ENCODE peak calls at places on chromosomes 7 and 10, in seven cellular contexts. G, F, O, K, J, D and C are unnamed samples.
A peak's percentile ranks its signal among the peaks of the same experiment; 100 is the strongest.

GRCh38 chr7:134613623-134614347 is 32.9 kb upstream of the BPGM start:
- ATAC-seq in D (no peak), K (no peak), G (peak; percentile 45), J (peak; percentile 77), O (no peak), F (no peak), C (peak; percentile 87)

GRCh38 chr10:75431180-75432111 is at the start of gene LRMDA:
- ATAC-seq in G (peak; percentile 73), J (peak; percentile 24), F (peak; percentile 77), O (peak; percentile 64), D (peak; percentile 34), K (peak; percentile 64), C (peak; percentile 78)

GRCh38 chr7:34137176-34137575 is 231.8 kb downstream of the BMPER start:
- ATAC-seq in G (no peak), D (no peak), J (no peak), F (no peak), K (no peak), O (no peak), C (no peak)

GRCh38 chr10:123287594-123288247 is 133.5 kb downstream of the BUB3 start:
- ATAC-seq in O (peak; percentile 93), J (no peak), K (peak; percentile 79), D (peak; percentile 30), F (no peak), G (no peak), C (no peak)

GRCh38 chr10:121823993-121824463 is 103.8 kb downstream of the ATE1 start:
- ATAC-seq in D (no peak), O (peak; percentile 82), K (peak; percentile 76), G (peak; percentile 78), F (no peak), J (no peak), C (no peak)

GRCh38 chr10:114962441-114962840 is 24.4 kb downstream of the TRUB1 start:
- ATAC-seq in J (peak; percentile 62), D (no peak), O (no peak), G (no peak), K (no peak), F (no peak), C (no peak)

GRCh38 chr7:70456729-70457128 is 675.2 kb upstream of the GALNT17 start:
- ATAC-seq in D (no peak), O (no peak), J (no peak), G (no peak), K (peak; percentile 49), F (no peak), C (no peak)

GRCh38 chr7:867001-867405 is 9.4 kb upstream of the GET4 start:
- ATAC-seq in O (peak; percentile 7), K (no peak), G (peak; percentile 93), D (peak; percentile 39), J (peak; percentile 71), F (peak; percentile 30), C (peak; percentile 90)

GRCh38 chr7:88291401-88292173 is 15.1 kb downstream of the STEAP4 start:
- ATAC-seq in G (no peak), K (no peak), J (no peak), O (no peak), F (peak; percentile 17), D (peak; percentile 73), C (no peak)

GRCh38 chr10:35160743-35161142 is 34.1 kb downstream of the CREM start:
- ATAC-seq in G (no peak), F (no peak), O (no peak), K (no peak), J (no peak), D (no peak), C (no peak)

GRCh38 chr10:22648547-22648961 is 65.8 kb downstream of the PIP4K2A start:
- ATAC-seq in G (peak; percentile 37), K (peak; percentile 72), J (no peak), F (no peak), O (peak; percentile 38), D (no peak), C (no peak)

GRCh38 chr10:70176441-70176840 is 6.1 kb upstream of the SAR1A start:
- ATAC-seq in O (no peak), D (no peak), G (no peak), F (no peak), K (no peak), J (no peak), C (no peak)

GRCh38 chr7:71580027-71580426 is 448.1 kb downstream of the GALNT17 start:
- ATAC-seq in O (no peak), D (no peak), J (no peak), F (no peak), K (no peak), G (no peak), C (no peak)

GRCh38 chr10:124640538-124641231 is 103.5 kb downstream of the FAM53B start:
- ATAC-seq in J (no peak), O (no peak), F (no peak), D (peak; percentile 35), K (peak; percentile 78), G (peak; percentile 63), C (peak; percentile 51)

GRCh38 chr10:47264797-47265281 is 35.2 kb upstream of the GDF10 start:
- ATAC-seq in O (peak; percentile 30), D (no peak), J (no peak), G (no peak), F (no peak), K (no peak), C (no peak)

GRCh38 chr10:114023198-114023597 is 20.5 kb upstream of the ADRB1 start:
- ATAC-seq in D (no peak), K (no peak), O (no peak), G (no peak), J (no peak), F (no peak), C (no peak)

GRCh38 chr7:7944619-7945282 is 23.8 kb upstream of the GLCCI1 start:
- ATAC-seq in F (no peak), D (no peak), G (peak; percentile 61), O (no peak), J (peak; percentile 100), K (peak; percentile 95), C (no peak)

GRCh38 chr7:136064627-136065237 is 87.6 kb upstream of the MTPN start:
- ATAC-seq in F (no peak), O (no peak), K (no peak), G (no peak), D (no peak), J (no peak), C (no peak)

GRCh38 chr7:140967438-140967837 is 42.7 kb upstream of the BRAF start:
- ATAC-seq in J (no peak), G (no peak), F (no peak), K (no peak), O (no peak), D (no peak), C (no peak)

GRCh38 chr7:156470399-156471320 is 169.9 kb upstream of the RNF32 start:
- ATAC-seq in J (no peak), F (no peak), K (no peak), D (no peak), G (no peak), O (no peak), C (no peak)

GRCh38 chr7:81150951-81151361 is 232.1 kb upstream of the SEMA3C start:
- ATAC-seq in K (no peak), D (no peak), F (no peak), O (no peak), J (peak; percentile 88), G (peak; percentile 78), C (no peak)

GRCh38 chr7:116836080-116836479 is 26.3 kb upstream of the CAPZA2 start:
- ATAC-seq in J (no peak), G (no peak), O (no peak), K (no peak), F (no peak), D (peak; percentile 47), C (no peak)

GRCh38 chr7:135965602-135966001 is 11.6 kb downstream of the MTPN start:
- ATAC-seq in D (no peak), G (peak; percentile 44), O (no peak), K (peak; percentile 62), F (no peak), J (no peak), C (no peak)

GRCh38 chr10:62268399-62269076 is at the start of gene RTKN2:
- ATAC-seq in F (peak; percentile 95), J (peak; percentile 74), K (peak; percentile 85), G (peak; percentile 95), O (peak; percentile 88), D (peak; percentile 94), C (peak; percentile 79)
- TF ChIP-seq POLR2A in F (peak; percentile 31), J (no peak), K (no peak), G (no peak), O (peak; percentile 33), D (peak; percentile 59), C (no peak)

DNA sequence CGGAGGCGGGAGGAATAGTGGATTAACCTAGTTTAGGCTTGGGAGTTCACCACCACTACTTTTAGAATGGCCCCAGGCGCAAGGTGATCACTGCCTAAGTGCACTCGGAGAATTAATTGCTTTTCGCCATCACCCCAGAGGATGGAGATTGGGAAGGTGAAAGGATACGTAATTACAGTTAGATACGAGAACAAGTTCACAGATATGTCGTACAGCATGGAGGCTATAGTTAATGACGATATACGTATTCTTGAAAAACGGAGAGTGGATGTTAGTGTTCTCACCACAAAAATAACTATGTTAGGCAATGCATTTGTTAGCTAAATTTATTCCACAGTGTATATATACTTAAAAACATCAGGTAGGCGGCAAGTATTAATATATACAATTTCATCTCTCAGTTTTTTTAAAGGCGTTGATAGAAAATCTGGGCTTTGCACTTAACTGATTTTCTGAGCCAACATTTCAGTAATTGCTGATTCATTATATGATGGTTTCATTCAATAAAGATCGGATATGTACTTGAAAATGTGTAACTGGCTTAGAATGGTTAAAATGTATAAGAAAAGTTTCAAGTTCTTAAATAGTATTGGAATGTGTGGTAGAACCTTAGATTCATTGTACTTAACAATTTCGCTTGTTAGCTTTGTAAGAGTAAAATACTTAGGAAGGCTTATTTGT is 683 bp downstream of the CDC123 start:
- ATAC-seq in J (no peak), O (peak; percentile 6), K (no peak), F (no peak), G (no peak), D (no peak), C (no peak)
- H3K4me1 ChIP-seq in J (peaks cover 22% of the 10 kb centered on the region), O (peaks cover 27% of the 10 kb centered on the region), K (peaks cover 7% of the 10 kb centered on the region), F (peaks cover 22% of the 10 kb centered on the region), G (peaks cover 11% of the 10 kb centered on the region), D (peaks cover 31% of the 10 kb centered on the region), C (peaks cover 4% of the 10 kb centered on the region)

GRCh38 chr7:37349979-37350590 is 98.6 kb downstream of the ELMO1 start:
- ATAC-seq in O (no peak), J (no peak), K (peak; percentile 43), D (no peak), F (no peak), G (peak; percentile 33), C (no peak)

GRCh38 chr7:37352251-37352650 is 96.4 kb downstream of the ELMO1 start:
- ATAC-seq in O (no peak), G (no peak), J (no peak), D (no peak), K (no peak), F (no peak), C (no peak)

GRCh38 chr7:37354661-37355131 is 94.0 kb downstream of the ELMO1 start:
- ATAC-seq in F (peak; percentile 82), D (peak; percentile 89), G (peak; percentile 89), K (peak; percentile 63), J (peak; percentile 85), O (no peak), C (peak; percentile 93)

GRCh38 chr7:37353949-37354660 is 94.6 kb downstream of the ELMO1 start:
- ATAC-seq in J (no peak), G (no peak), O (no peak), K (no peak), F (peak; percentile 15), D (peak; percentile 3), C (no peak)

GRCh38 chr7:37352974-37353948 is 95.4 kb downstream of the ELMO1 start:
- ATAC-seq in J (no peak), O (peak; percentile 82), G (no peak), D (no peak), F (no peak), K (peak; percentile 89), C (no peak)
- TF ChIP-seq POLR2A in J (no peak), O (no peak), G (no peak), D (peak; percentile 37), F (no peak), K (no peak), C (no peak)

GRCh38 chr10:132566892-132567291 is 29.3 kb downstream of the INPP5A start:
- ATAC-seq in J (no peak), D (no peak), F (no peak), O (no peak), K (no peak), G (no peak), C (no peak)
- H3K4me1 ChIP-seq in J (peaks cover 15% of the 10 kb centered on the region), D (peaks cover 15% of the 10 kb centered on the region), F (peaks cover 13% of the 10 kb centered on the region), O (peaks cover 13% of the 10 kb centered on the region), K (peaks cover 42% of the 10 kb centered on the region), G (no peaks in the 10 kb centered on the region), C (no peaks in the 10 kb centered on the region)